ENCODE peak calls at places on chromosomes 3 and 15, in nine cellular contexts. U is NCI-H187 treated with DMSO at 0.1 percent for 48 hours; Z is cardiac muscle cell; M is BE2C; X is lower lobe of right lung; O is heart left ventricle; V is PC-3; G is left ventricle myocardium inferior; A is activated naive CD8-positive, alpha-beta T cell treated with anti-CD3 and anti-CD28 coated beads, Interleukin-2, amount 50 U/mL, for 24 hours. F is an unnamed sample.

GRCh38 chr15:54298396-54298795 is 320.2 kb downstream of the UNC13C start:
- DNase-seq in U (no peak), Z (no peak), M (no peak), X (no peak), O (no peak), V (no peak), G (no peak), A (no peak), F (no peak)

GRCh38 chr15:26614734-26615133 is 158.1 kb downstream of the GABRB3 start:
- DNase-seq in U (no peak), Z (no peak), M (no peak), X (no peak), O (no peak), V (peak; percentile 53), G (no peak), A (no peak), F (no peak)

GRCh38 chr3:66053009-66053782 is 14.5 kb upstream of the MAGI1 start:
- DNase-seq in U (no peak), Z (no peak), M (no peak), X (peak; percentile 50), O (peak; percentile 55), V (no peak), G (peak; percentile 29), A (no peak), F (no peak)

GRCh38 chr3:152471814-152472605 is 203.3 kb downstream of the MBNL1 start:
- DNase-seq in U (no peak), Z (peak; percentile 56), M (peak; percentile 60), X (peak; percentile 41), O (peak; percentile 42), V (peak; percentile 77), G (peak; percentile 31), A (peak; percentile 68), F (peak; percentile 68)

GRCh38 chr3:67719333-67719732 is 64.9 kb upstream of the SUCLG2 start:
- DNase-seq in U (no peak), Z (no peak), M (no peak), X (no peak), O (no peak), V (peak; percentile 74), G (no peak), A (no peak), F (no peak)

GRCh38 chr15:63905131-63905530 is 71.4 kb upstream of the HERC1 start:
- DNase-seq in U (no peak), Z (no peak), M (no peak), X (no peak), O (no peak), V (no peak), G (no peak), A (no peak), F (no peak)

GRCh38 chr3:122987726-122988319 is 39.7 kb downstream of the SEMA5B start:
- DNase-seq in U (no peak), Z (no peak), M (no peak), X (no peak), O (no peak), V (no peak), G (no peak), A (no peak), F (no peak)

GRCh38 chr15:94177112-94177511 is 54.2 kb upstream of the MCTP2 start:
- DNase-seq in U (no peak), Z (no peak), M (no peak), X (no peak), O (no peak), V (peak; percentile 30), G (no peak), A (no peak), F (no peak)

GRCh38 chr3:159817136-159817535 is 171.5 kb upstream of the IL12A start:
- DNase-seq in U (no peak), Z (no peak), M (no peak), X (no peak), O (no peak), V (no peak), G (no peak), A (no peak), F (no peak)

GRCh38 chr15:36399276-36399675 is 180.2 kb upstream of the CDIN1 start:
- DNase-seq in U (no peak), Z (no peak), M (no peak), X (no peak), O (no peak), V (no peak), G (no peak), A (no peak), F (no peak)

GRCh38 chr15:85582719-85583089 is 202.3 kb downstream of the AKAP13 start:
- DNase-seq in U (no peak), Z (no peak), M (peak; percentile 73), X (no peak), O (peak; percentile 82), V (no peak), G (peak; percentile 55), A (peak; percentile 51), F (peak; percentile 45)

GRCh38 chr3:120766576-120766975 is 24.0 kb downstream of the GTF2E1 start:
- DNase-seq in U (no peak), Z (no peak), M (no peak), X (no peak), O (no peak), V (no peak), G (no peak), A (no peak), F (no peak)

GRCh38 chr3:195212033-195212748 is 58.8 kb downstream of the XXYLT1 start:
- DNase-seq in U (no peak), Z (no peak), M (no peak), X (no peak), O (no peak), V (no peak), G (no peak), A (no peak), F (no peak)

GRCh38 chr15:62588930-62589655 is 424.0 kb upstream of the C2CD4B start:
- DNase-seq in U (no peak), Z (no peak), M (no peak), X (no peak), O (no peak), V (no peak), G (no peak), A (no peak), F (no peak)

GRCh38 chr15:94305133-94305532 is 73.8 kb downstream of the MCTP2 start:
- DNase-seq in U (no peak), Z (no peak), M (no peak), X (no peak), O (no peak), V (no peak), G (no peak), A (peak; percentile 17), F (no peak)

GRCh38 chr3:34178415-34178814 is 380.0 kb downstream of the PDCD6IP start:
- DNase-seq in U (no peak), Z (no peak), M (no peak), X (no peak), O (no peak), V (no peak), G (no peak), A (no peak), F (no peak)

GRCh38 chr15:82848201-82848993 is 39.0 kb downstream of the WHAMM start:
- DNase-seq in U (no peak), Z (no peak), M (no peak), X (no peak), O (no peak), V (no peak), G (no peak), A (no peak), F (no peak)

GRCh38 chr15:91068436-91068835 is 31.6 kb upstream of the SV2B start:
- DNase-seq in U (no peak), Z (no peak), M (no peak), X (no peak), O (no peak), V (no peak), G (no peak), A (no peak), F (no peak)

GRCh38 chr3:116032176-116032575 is 408.9 kb downstream of the GAP43 start:
- DNase-seq in U (no peak), Z (no peak), M (no peak), X (no peak), O (no peak), V (no peak), G (no peak), A (no peak), F (no peak)

GRCh38 chr3:10417849-10418248 is 87.5 kb downstream of the ATP2B2 start:
- DNase-seq in U (no peak), Z (no peak), M (no peak), X (no peak), O (no peak), V (peak; percentile 11), G (no peak), A (peak; percentile 5), F (peak; percentile 20)

GRCh38 chr15:94105760-94106159 is 125.6 kb upstream of the MCTP2 start:
- DNase-seq in U (no peak), Z (no peak), M (no peak), X (no peak), O (no peak), V (no peak), G (no peak), A (no peak), F (no peak)

GRCh38 chr15:77874071-77874470 is 203.4 kb downstream of the TBC1D2B start:
- DNase-seq in U (no peak), Z (no peak), M (peak; percentile 63), X (no peak), O (no peak), V (no peak), G (no peak), A (no peak), F (no peak)